ENCODE peak calls at places on chromosomes 1 and 21, in six cellular contexts. J, C, S, Q, F and W are unnamed samples.

GRCh38 chr1:37135032-37135431 is 100.7 kb upstream of the GRIK3 start:
- DNase-seq in J (no peak), C (no peak), S (no peak), Q (no peak), F (no peak), W (no peak)

GRCh38 chr1:55812281-55812680 is 597.1 kb upstream of the USP24 start:
- DNase-seq in J (peak; percentile 41), C (no peak), S (peak; percentile 45), Q (no peak), F (no peak), W (no peak)

GRCh38 chr1:42950146-42950480 is 8.6 kb downstream of the SLC2A1 start:
- DNase-seq in J (peak; percentile 47), C (no peak), S (peak; percentile 95), Q (no peak), F (no peak), W (no peak)

GRCh38 chr1:23736437-23737134 is 6.7 kb upstream of the ELOA start:
- DNase-seq in J (no peak), C (no peak), S (no peak), Q (no peak), F (no peak), W (no peak)

GRCh38 chr1:204286841-204287387 is 72.8 kb downstream of the PLEKHA6 start:
- DNase-seq in J (no peak), C (no peak), S (no peak), Q (peak; percentile 30), F (no peak), W (no peak)

GRCh38 chr1:19569786-19570185 is 74.3 kb upstream of the NBL1 start:
- DNase-seq in J (no peak), C (no peak), S (peak; percentile 37), Q (no peak), F (no peak), W (no peak)

GRCh38 chr1:65068202-65069011 is 79.6 kb upstream of the AK4 start:
- DNase-seq in J (peak; percentile 31), C (no peak), S (no peak), Q (no peak), F (no peak), W (no peak)

GRCh38 chr1:206447079-206447780 is 23.0 kb upstream of the IKBKE start:
- DNase-seq in J (no peak), C (no peak), S (no peak), Q (no peak), F (no peak), W (no peak)

GRCh38 chr21:9837946-9838801 is 683.2 kb upstream of the TPTE start:
- DNase-seq in J (no peak), C (no peak), S (no peak), Q (no peak), F (no peak), W (peak; percentile 76)

GRCh38 chr1:87362834-87363426 is 34.2 kb downstream of the LMO4 start:
- DNase-seq in J (peak; percentile 43), C (no peak), S (peak; percentile 18), Q (no peak), F (no peak), W (no peak)

GRCh38 chr1:239725371-239725770 is 339.0 kb downstream of the CHRM3 start:
- DNase-seq in J (no peak), C (no peak), S (no peak), Q (no peak), F (no peak), W (no peak)

GRCh38 chr1:212618466-212619210 is 10.1 kb downstream of the ATF3 start:
- DNase-seq in J (peak; percentile 73), C (no peak), S (peak; percentile 46), Q (no peak), F (no peak), W (no peak)

GRCh38 chr1:6580119-6580587 is 359 bp downstream of the ZBTB48 start:
- DNase-seq in J (no peak), C (no peak), S (no peak), Q (no peak), F (no peak), W (no peak)

GRCh38 chr1:44819257-44819593 is 10.9 kb downstream of the BTBD19 start:
- DNase-seq in J (no peak), C (no peak), S (no peak), Q (no peak), F (no peak), W (no peak)

GRCh38 chr1:84712288-84712874 is 22.1 kb upstream of the SSX2IP start:
- DNase-seq in J (peak; percentile 86), C (no peak), S (peak; percentile 89), Q (no peak), F (no peak), W (no peak)

GRCh38 chr1:220974431-220974830 is 95.2 kb downstream of the HLX start:
- DNase-seq in J (no peak), C (no peak), S (no peak), Q (no peak), F (no peak), W (no peak)

GRCh38 chr1:55478742-55479141 is 263.6 kb upstream of the USP24 start:
- DNase-seq in J (peak; percentile 63), C (no peak), S (peak; percentile 40), Q (peak; percentile 42), F (no peak), W (no peak)

GRCh38 chr1:12316331-12316730 is 86.5 kb downstream of the VPS13D start:
- DNase-seq in J (no peak), C (no peak), S (peak; percentile 74), Q (no peak), F (no peak), W (no peak)

GRCh38 chr1:36814774-36815173 is 219.5 kb downstream of the GRIK3 start:
- DNase-seq in J (no peak), C (no peak), S (no peak), Q (no peak), F (no peak), W (no peak)

GRCh38 chr1:152397474-152397873 is 16.6 kb downstream of the CRNN start:
- DNase-seq in J (peak; percentile 6), C (no peak), S (no peak), Q (peak; percentile 45), F (no peak), W (no peak)

GRCh38 chr21:46116846-46117585 is 19.1 kb downstream of the COL6A2 start:
- DNase-seq in J (peak; percentile 65), C (peak; percentile 5), S (no peak), Q (no peak), F (peak; percentile 8), W (peak; percentile 66)

GRCh38 chr1:12594490-12594889 is 23.5 kb downstream of the DHRS3 start:
- DNase-seq in J (no peak), C (no peak), S (no peak), Q (no peak), F (no peak), W (no peak)

GRCh38 chr1:183027031-183027430 is 3.8 kb downstream of the LAMC1 start:
- DNase-seq in J (no peak), C (no peak), S (peak; percentile 48), Q (no peak), F (no peak), W (no peak)

GRCh38 chr21:17195965-17196364 is 316.9 kb upstream of the CXADR start:
- DNase-seq in J (no peak), C (no peak), S (no peak), Q (no peak), F (no peak), W (no peak)

GRCh38 chr1:224287714-224288113 is 42.3 kb downstream of the NVL start:
- DNase-seq in J (no peak), C (no peak), S (no peak), Q (no peak), F (no peak), W (no peak)

GRCh38 chr1:151720974-151721787 is at the start of gene RIIAD1:
- DNase-seq in J (peak; percentile 7), C (peak; percentile 61), S (peak; percentile 10), Q (no peak), F (no peak), W (no peak)

GRCh38 chr1:87410771-87411170 is 82.1 kb downstream of the LMO4 start:
- DNase-seq in J (no peak), C (no peak), S (no peak), Q (no peak), F (no peak), W (no peak)

GRCh38 chr1:166479052-166479631 is 312.3 kb upstream of the FAM78B start:
- DNase-seq in J (peak; percentile 36), C (peak; percentile 66), S (peak; percentile 7), Q (peak; percentile 42), F (peak; percentile 34), W (no peak)

GRCh38 chr1:21763236-21763635 is 19.7 kb downstream of the USP48 start:
- DNase-seq in J (no peak), C (no peak), S (no peak), Q (no peak), F (no peak), W (no peak)

GRCh38 chr1:234369784-234370183 is 3.5 kb upstream of the COA6 start:
- DNase-seq in J (peak; percentile 48), C (no peak), S (no peak), Q (peak; percentile 75), F (no peak), W (no peak)

GRCh38 chr1:56547473-56547872 is 31.9 kb downstream of the PLPP3 start:
- DNase-seq in J (no peak), C (no peak), S (no peak), Q (no peak), F (no peak), W (no peak)

DNA sequence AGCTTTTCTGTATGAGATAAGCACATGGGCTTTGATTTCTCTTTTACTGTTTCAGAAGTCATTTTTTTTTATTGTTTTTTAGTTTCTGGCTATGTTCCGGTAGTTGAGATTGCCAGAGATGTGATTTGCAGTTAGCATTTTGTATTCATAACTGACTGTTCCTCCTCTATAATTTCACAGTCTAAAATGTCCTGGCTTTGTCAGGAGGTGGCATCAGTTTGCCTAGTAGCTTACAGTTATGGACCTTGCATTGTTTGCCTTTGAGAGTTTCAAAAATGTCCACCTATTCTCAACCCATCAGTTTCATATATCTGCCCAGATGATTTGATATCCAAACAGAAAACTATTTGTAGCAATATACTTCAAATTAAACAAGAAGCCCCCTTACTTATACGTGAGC is 39.5 kb upstream of the ST6GALNAC3 start:
- DNase-seq in J (peak; percentile 15), C (no peak), S (no peak), Q (peak; percentile 5), F (no peak), W (no peak)
- TF ChIP-seq CTCF in J (peak; percentile 33), C (no peak), S (no peak), Q (peak; percentile 38), F (peak; percentile 12), W (peak; percentile 39)

GRCh38 chr1:168725060-168725459 is 3.9 kb downstream of the DPT start:
- DNase-seq in J (no peak), C (no peak), S (no peak), Q (no peak), F (no peak), W (no peak)
- TF ChIP-seq CTCF in J (no peak), C (no peak), S (no peak), Q (no peak), F (no peak), W (no peak)

DNA sequence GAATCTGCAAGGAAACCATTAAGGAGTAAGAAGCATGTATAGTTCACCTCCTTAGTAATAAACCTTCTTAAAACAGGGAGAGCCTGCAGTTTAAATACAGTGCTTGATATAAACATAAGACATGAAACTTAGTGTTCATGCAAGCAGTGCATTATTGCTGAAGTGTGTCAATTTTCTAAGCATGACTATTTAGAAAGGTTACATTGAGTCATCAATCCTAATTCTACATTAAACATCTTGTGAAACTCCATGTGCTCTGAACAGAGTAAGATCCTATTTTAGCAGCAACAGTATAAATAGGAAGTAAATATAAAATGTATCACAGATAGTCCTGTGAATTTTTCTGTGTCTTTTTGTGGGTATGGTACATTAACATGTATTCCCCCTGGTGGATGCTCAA is 135.5 kb downstream of the ESRRG start:
- DNase-seq in J (no peak), C (no peak), S (no peak), Q (no peak), F (no peak), W (no peak)
- TF ChIP-seq CTCF in J (no peak), C (no peak), S (no peak), Q (no peak), F (no peak), W (no peak)

GRCh38 chr21:43619856-43620255 is 39.4 kb downstream of the HSF2BP start:
- DNase-seq in J (no peak), C (no peak), S (no peak), Q (peak; percentile 78), F (no peak), W (no peak)
- TF ChIP-seq CTCF in J (peak; percentile 16), C (no peak), S (no peak), Q (no peak), F (no peak), W (peak; percentile 30)